ENCODE peak calls at places on chromosomes 3 and 15, in seven cellular contexts. One of them, this sample, is unnamed.
A peak's percentile ranks its signal among the peaks of the same experiment; 100 is the strongest.

GRCh38 chr15:101070502-101071273 is 151.5 kb downstream of the LRRK1 start:
- DNase-seq in aorta: no peak
- DNase-seq in HFFc6: peak; percentile 73
- DNase-seq in activated CD4-positive, alpha-beta T cell treated with anti-CD3 and anti-CD28 coated beads, Interleukin-2, amount 50 U/mL, for 4 hours: no peak
- DNase-seq in foreskin fibroblast: peak; percentile 68
- DNase-seq in ELF-1: peak; percentile 71
- DNase-seq in colonic mucosa: no peak
- DNase-seq in this sample: no peak

GRCh38 chr3:16143870-16144568 is 30.5 kb upstream of the GALNT15 start:
- DNase-seq in foreskin fibroblast: no peak
- DNase-seq in activated CD4-positive, alpha-beta T cell treated with anti-CD3 and anti-CD28 coated beads, Interleukin-2, amount 50 U/mL, for 4 hours: no peak
- DNase-seq in ELF-1: no peak
- DNase-seq in colonic mucosa: no peak
- DNase-seq in aorta: no peak
- DNase-seq in HFFc6: no peak
- DNase-seq in this sample: no peak

GRCh38 chr3:43707998-43708397 is 17.3 kb downstream of the ABHD5 start:
- DNase-seq in HFFc6: peak; percentile 92
- DNase-seq in ELF-1: no peak
- DNase-seq in colonic mucosa: no peak
- DNase-seq in activated CD4-positive, alpha-beta T cell treated with anti-CD3 and anti-CD28 coated beads, Interleukin-2, amount 50 U/mL, for 4 hours: no peak
- DNase-seq in aorta: no peak
- DNase-seq in foreskin fibroblast: peak; percentile 83
- DNase-seq in this sample: no peak

GRCh38 chr3:25653322-25653721 is 11.4 kb downstream of the TOP2B start:
- DNase-seq in colonic mucosa: no peak
- DNase-seq in aorta: no peak
- DNase-seq in foreskin fibroblast: no peak
- DNase-seq in HFFc6: no peak
- DNase-seq in ELF-1: no peak
- DNase-seq in activated CD4-positive, alpha-beta T cell treated with anti-CD3 and anti-CD28 coated beads, Interleukin-2, amount 50 U/mL, for 4 hours: no peak
- DNase-seq in this sample: no peak

GRCh38 chr3:195892355-195893120 is 15.8 kb downstream of the TNK2 start:
- DNase-seq in aorta: peak; percentile 81
- DNase-seq in colonic mucosa: no peak
- DNase-seq in activated CD4-positive, alpha-beta T cell treated with anti-CD3 and anti-CD28 coated beads, Interleukin-2, amount 50 U/mL, for 4 hours: no peak
- DNase-seq in foreskin fibroblast: peak; percentile 58
- DNase-seq in HFFc6: peak; percentile 56
- DNase-seq in ELF-1: peak; percentile 70
- DNase-seq in this sample: no peak

GRCh38 chr15:80856809-80857377 is 77.7 kb downstream of the CEMIP start:
- DNase-seq in aorta: peak; percentile 66
- DNase-seq in colonic mucosa: peak; percentile 85
- DNase-seq in ELF-1: peak; percentile 64
- DNase-seq in foreskin fibroblast: no peak
- DNase-seq in activated CD4-positive, alpha-beta T cell treated with anti-CD3 and anti-CD28 coated beads, Interleukin-2, amount 50 U/mL, for 4 hours: no peak
- DNase-seq in HFFc6: no peak
- DNase-seq in this sample: no peak

GRCh38 chr3:10228248-10228950 is 19.9 kb upstream of the TATDN2 start:
- DNase-seq in foreskin fibroblast: no peak
- DNase-seq in aorta: no peak
- DNase-seq in activated CD4-positive, alpha-beta T cell treated with anti-CD3 and anti-CD28 coated beads, Interleukin-2, amount 50 U/mL, for 4 hours: no peak
- DNase-seq in ELF-1: no peak
- DNase-seq in HFFc6: peak; percentile 29
- DNase-seq in colonic mucosa: no peak
- DNase-seq in this sample: peak; percentile 78

GRCh38 chr3:89353465-89353864 is 246.0 kb downstream of the EPHA3 start:
- DNase-seq in foreskin fibroblast: peak; percentile 33
- DNase-seq in activated CD4-positive, alpha-beta T cell treated with anti-CD3 and anti-CD28 coated beads, Interleukin-2, amount 50 U/mL, for 4 hours: no peak
- DNase-seq in colonic mucosa: no peak
- DNase-seq in HFFc6: no peak
- DNase-seq in aorta: no peak
- DNase-seq in ELF-1: no peak
- DNase-seq in this sample: no peak

GRCh38 chr3:47000198-47000815 is 20.8 kb downstream of the NBEAL2 start:
- DNase-seq in HFFc6: peak; percentile 58
- DNase-seq in colonic mucosa: no peak
- DNase-seq in activated CD4-positive, alpha-beta T cell treated with anti-CD3 and anti-CD28 coated beads, Interleukin-2, amount 50 U/mL, for 4 hours: no peak
- DNase-seq in aorta: no peak
- DNase-seq in foreskin fibroblast: peak; percentile 51
- DNase-seq in ELF-1: no peak
- DNase-seq in this sample: no peak

GRCh38 chr3:147930417-147930816 is 521.3 kb downstream of the ZIC1 start:
- DNase-seq in aorta: no peak
- DNase-seq in foreskin fibroblast: no peak
- DNase-seq in activated CD4-positive, alpha-beta T cell treated with anti-CD3 and anti-CD28 coated beads, Interleukin-2, amount 50 U/mL, for 4 hours: no peak
- DNase-seq in colonic mucosa: no peak
- DNase-seq in HFFc6: peak; percentile 8
- DNase-seq in ELF-1: no peak
- DNase-seq in this sample: no peak

GRCh38 chr15:57551717-57552677 is 39.7 kb upstream of the MYZAP start:
- DNase-seq in ELF-1: peak; percentile 95
- DNase-seq in HFFc6: peak; percentile 67
- DNase-seq in foreskin fibroblast: peak; percentile 43
- DNase-seq in colonic mucosa: no peak
- DNase-seq in aorta: no peak
- DNase-seq in activated CD4-positive, alpha-beta T cell treated with anti-CD3 and anti-CD28 coated beads, Interleukin-2, amount 50 U/mL, for 4 hours: no peak
- DNase-seq in this sample: no peak

GRCh38 chr3:61688307-61688695 is 126.9 kb downstream of the PTPRG start:
- DNase-seq in activated CD4-positive, alpha-beta T cell treated with anti-CD3 and anti-CD28 coated beads, Interleukin-2, amount 50 U/mL, for 4 hours: no peak
- DNase-seq in HFFc6: no peak
- DNase-seq in foreskin fibroblast: no peak
- DNase-seq in aorta: no peak
- DNase-seq in ELF-1: peak; percentile 91
- DNase-seq in colonic mucosa: no peak
- DNase-seq in this sample: no peak

GRCh38 chr3:36399933-36400332 is 19.6 kb downstream of the STAC start:
- DNase-seq in activated CD4-positive, alpha-beta T cell treated with anti-CD3 and anti-CD28 coated beads, Interleukin-2, amount 50 U/mL, for 4 hours: no peak
- DNase-seq in aorta: no peak
- DNase-seq in ELF-1: no peak
- DNase-seq in foreskin fibroblast: no peak
- DNase-seq in colonic mucosa: no peak
- DNase-seq in HFFc6: no peak
- DNase-seq in this sample: no peak

GRCh38 chr3:34364345-34364744 is 565.9 kb downstream of the PDCD6IP start:
- DNase-seq in HFFc6: no peak
- DNase-seq in ELF-1: peak; percentile 6
- DNase-seq in activated CD4-positive, alpha-beta T cell treated with anti-CD3 and anti-CD28 coated beads, Interleukin-2, amount 50 U/mL, for 4 hours: no peak
- DNase-seq in foreskin fibroblast: no peak
- DNase-seq in aorta: no peak
- DNase-seq in colonic mucosa: no peak
- DNase-seq in this sample: no peak

GRCh38 chr3:59812778-59813558 is 763.1 kb upstream of the CFAP20DC start:
- DNase-seq in aorta: no peak
- DNase-seq in ELF-1: peak; percentile 59
- DNase-seq in activated CD4-positive, alpha-beta T cell treated with anti-CD3 and anti-CD28 coated beads, Interleukin-2, amount 50 U/mL, for 4 hours: no peak
- DNase-seq in colonic mucosa: no peak
- DNase-seq in HFFc6: no peak
- DNase-seq in foreskin fibroblast: no peak
- DNase-seq in this sample: no peak

This sample was measured in OCI-M1.